ENCODE peak calls at places on chromosomes 13 and 19, in seven cellular contexts. W is GM12865, N is thoracic aorta, H is WTC11, K is stomach, V is NB4, L is GM23338. S is an unnamed sample.

GRCh38 chr13:51894239-51894638 is 32.5 kb downstream of the CCDC70 start:
- DNase-seq in W (no peak), N (no peak), H (no peak), K (no peak), V (no peak), L (peak), S (no peak)

GRCh38 chr19:38389101-38389925 is 816 bp downstream of the SPRED3 start:
- DNase-seq in W (no peak), N (peak), H (peak), K (no peak), V (no peak), L (peak), S (no peak)

GRCh38 chr19:6138066-6138465 is 2.6 kb downstream of the ACSBG2 start:
- DNase-seq in W (peak), N (no peak), H (no peak), K (no peak), V (no peak), L (no peak), S (no peak)

GRCh38 chr13:111505175-111505777 is 184.8 kb downstream of the TEX29 start:
- DNase-seq in W (no peak), N (no peak), H (peak), K (peak), V (peak), L (peak), S (no peak)

GRCh38 chr19:17078920-17079709 is 3.5 kb downstream of the MYO9B start:
- DNase-seq in W (peak), N (no peak), H (no peak), K (no peak), V (no peak), L (no peak), S (no peak)

GRCh38 chr13:51000576-51001260 is 91.1 kb downstream of the RNASEH2B start:
- DNase-seq in W (no peak), N (no peak), H (no peak), K (no peak), V (no peak), L (no peak), S (no peak)

GRCh38 chr13:25733696-25734435 is 317.9 kb downstream of the SHISA2 start:
- DNase-seq in W (no peak), N (no peak), H (no peak), K (no peak), V (no peak), L (no peak), S (no peak)

GRCh38 chr19:33686687-33687541 is 65.2 kb downstream of the CHST8 start:
- DNase-seq in W (no peak), N (no peak), H (no peak), K (no peak), V (no peak), L (no peak), S (no peak)

GRCh38 chr13:36819064-36819810 is at the start of gene RFXAP:
- DNase-seq in W (peak), N (peak), H (peak), K (peak), V (peak), L (peak), S (peak)

GRCh38 chr19:15575406-15575805 is 39.6 kb upstream of the CYP4F8 start:
- DNase-seq in W (no peak), N (no peak), H (no peak), K (no peak), V (no peak), L (no peak), S (no peak)

GRCh38 chr19:35357867-35358573 is at the start of gene FFAR3:
- DNase-seq in W (no peak), N (no peak), H (no peak), K (peak), V (peak), L (peak), S (no peak)

GRCh38 chr19:32041681-32042292 is 303.6 kb upstream of the ZNF507 start:
- DNase-seq in W (no peak), N (no peak), H (peak), K (no peak), V (peak), L (peak), S (peak)

GRCh38 chr19:35673121-35673804 is 6.9 kb downstream of the UPK1A start:
- DNase-seq in W (peak), N (no peak), H (peak), K (peak), V (no peak), L (peak), S (peak)

GRCh38 chr13:72437458-72437857 is 290.0 kb downstream of the MZT1 start:
- DNase-seq in W (no peak), N (no peak), H (no peak), K (no peak), V (peak), L (no peak), S (no peak)

GRCh38 chr13:40452741-40453665 is 213.4 kb downstream of the FOXO1 start:
- DNase-seq in W (no peak), N (no peak), H (no peak), K (no peak), V (peak), L (no peak), S (no peak)

GRCh38 chr19:40549007-40549708 is 27.5 kb upstream of the SHKBP1 start:
- DNase-seq in W (peak), N (no peak), H (peak), K (peak), V (peak), L (peak), S (peak)

GRCh38 chr13:40031031-40031430 is 375.6 kb downstream of the COG6 start:
- DNase-seq in W (no peak), N (no peak), H (no peak), K (no peak), V (no peak), L (no peak), S (no peak)

GRCh38 chr13:59782696-59783095 is 381.0 kb downstream of the DIAPH3 start:
- DNase-seq in W (no peak), N (no peak), H (no peak), K (no peak), V (no peak), L (no peak), S (no peak)

GRCh38 chr19:48203227-48203793 is 32.8 kb downstream of the ZSWIM9 start:
- DNase-seq in W (peak), N (no peak), H (no peak), K (no peak), V (peak), L (no peak), S (no peak)

GRCh38 chr19:7078007-7078406 is 8.5 kb downstream of the ZNF557 start:
- DNase-seq in W (no peak), N (no peak), H (no peak), K (no peak), V (peak), L (peak), S (no peak)

GRCh38 chr19:40803857-40804782 is 5.1 kb downstream of the EGLN2 start:
- DNase-seq in W (peak), N (no peak), H (no peak), K (peak), V (peak), L (peak), S (no peak)

GRCh38 chr13:80504453-80504852 is 163.5 kb upstream of the SPRY2 start:
- DNase-seq in W (no peak), N (no peak), H (no peak), K (no peak), V (no peak), L (no peak), S (no peak)

GRCh38 chr19:38617283-38617763 is 430 bp downstream of the MAP4K1 start:
- DNase-seq in W (peak), N (no peak), H (no peak), K (no peak), V (peak), L (no peak), S (no peak)

GRCh38 chr13:29550589-29550988 is 44.9 kb downstream of the SLC7A1 start:
- DNase-seq in W (no peak), N (no peak), H (no peak), K (no peak), V (no peak), L (no peak), S (no peak)

GRCh38 chr13:48414501-48414900 is 1.6 kb upstream of the LPAR6 start:
- DNase-seq in W (no peak), N (no peak), H (no peak), K (no peak), V (no peak), L (no peak), S (no peak)

GRCh38 chr19:56806639-56807038 is 33.9 kb downstream of the PEG3 start:
- DNase-seq in W (no peak), N (no peak), H (no peak), K (no peak), V (no peak), L (no peak), S (no peak)

GRCh38 chr13:27858046-27858445 is 61.8 kb upstream of the PDX1 start:
- DNase-seq in W (no peak), N (no peak), H (no peak), K (no peak), V (no peak), L (no peak), S (no peak)

GRCh38 chr19:10305139-10305806 is 4.3 kb downstream of the ZGLP1 start:
- DNase-seq in W (no peak), N (no peak), H (no peak), K (no peak), V (peak), L (no peak), S (no peak)

GRCh38 chr13:82597737-82598136 is 1284.5 kb downstream of the SLITRK1 start:
- DNase-seq in W (no peak), N (no peak), H (peak), K (no peak), V (no peak), L (peak), S (no peak)

GRCh38 chr13:53237696-53238095 is 209.1 kb downstream of the OLFM4 start:
- DNase-seq in W (no peak), N (no peak), H (no peak), K (no peak), V (no peak), L (no peak), S (no peak)

GRCh38 chr19:29546583-29547190 is 20.9 kb downstream of the VSTM2B start:
- DNase-seq in W (no peak), N (no peak), H (no peak), K (no peak), V (no peak), L (no peak), S (no peak)

GRCh38 chr19:39996218-39996810 is 546 bp upstream of the ZNF546 start:
- DNase-seq in W (peak), N (no peak), H (no peak), K (no peak), V (peak), L (no peak), S (no peak)

GRCh38 chr19:5903054-5903501 is 512 bp downstream of the NDUFA11 start:
- DNase-seq in W (no peak), N (no peak), H (no peak), K (no peak), V (peak), L (peak), S (no peak)

GRCh38 chr19:18223860-18224524 is 2.2 kb downstream of the PDE4C start:
- DNase-seq in W (peak), N (no peak), H (peak), K (no peak), V (no peak), L (peak), S (no peak)

GRCh38 chr19:13033819-13034611 is 38.7 kb downstream of the NFIX start:
- DNase-seq in W (peak), N (no peak), H (peak), K (peak), V (peak), L (peak), S (no peak)

GRCh38 chr13:99151516-99151915 is 49.1 kb upstream of the UBAC2 start:
- DNase-seq in W (peak), N (no peak), H (no peak), K (no peak), V (peak), L (no peak), S (no peak)

GRCh38 chr19:46571495-46571894 is 29.6 kb upstream of the CALM3 start:
- DNase-seq in W (peak), N (no peak), H (peak), K (no peak), V (peak), L (peak), S (no peak)

GRCh38 chr13:41568990-41569387 is 111.6 kb downstream of the RGCC start:
- DNase-seq in W (no peak), N (no peak), H (no peak), K (no peak), V (no peak), L (no peak), S (no peak)

GRCh38 chr19:8224394-8225145 is 15.4 kb downstream of the CERS4 start:
- DNase-seq in W (no peak), N (no peak), H (no peak), K (no peak), V (no peak), L (no peak), S (no peak)

GRCh38 chr19:13718733-13719132 is 45.6 kb upstream of the MRI1 start:
- DNase-seq in W (peak), N (no peak), H (peak), K (no peak), V (peak), L (peak), S (no peak)

GRCh38 chr13:112712451-112712881 is 22.6 kb downstream of the ATP11A start:
- DNase-seq in W (no peak), N (no peak), H (no peak), K (no peak), V (no peak), L (no peak), S (no peak)

GRCh38 chr13:112709825-112710783 is 20.3 kb downstream of the ATP11A start:
- DNase-seq in W (no peak), N (no peak), H (peak), K (peak), V (no peak), L (no peak), S (peak)

GRCh38 chr13:112713517-112714253 is 23.8 kb downstream of the ATP11A start:
- DNase-seq in W (no peak), N (no peak), H (peak), K (no peak), V (no peak), L (no peak), S (no peak)

GRCh38 chr13:112710855-112711527 is 21.2 kb downstream of the ATP11A start:
- DNase-seq in W (no peak), N (no peak), H (peak), K (no peak), V (peak), L (no peak), S (peak)

DNA sequence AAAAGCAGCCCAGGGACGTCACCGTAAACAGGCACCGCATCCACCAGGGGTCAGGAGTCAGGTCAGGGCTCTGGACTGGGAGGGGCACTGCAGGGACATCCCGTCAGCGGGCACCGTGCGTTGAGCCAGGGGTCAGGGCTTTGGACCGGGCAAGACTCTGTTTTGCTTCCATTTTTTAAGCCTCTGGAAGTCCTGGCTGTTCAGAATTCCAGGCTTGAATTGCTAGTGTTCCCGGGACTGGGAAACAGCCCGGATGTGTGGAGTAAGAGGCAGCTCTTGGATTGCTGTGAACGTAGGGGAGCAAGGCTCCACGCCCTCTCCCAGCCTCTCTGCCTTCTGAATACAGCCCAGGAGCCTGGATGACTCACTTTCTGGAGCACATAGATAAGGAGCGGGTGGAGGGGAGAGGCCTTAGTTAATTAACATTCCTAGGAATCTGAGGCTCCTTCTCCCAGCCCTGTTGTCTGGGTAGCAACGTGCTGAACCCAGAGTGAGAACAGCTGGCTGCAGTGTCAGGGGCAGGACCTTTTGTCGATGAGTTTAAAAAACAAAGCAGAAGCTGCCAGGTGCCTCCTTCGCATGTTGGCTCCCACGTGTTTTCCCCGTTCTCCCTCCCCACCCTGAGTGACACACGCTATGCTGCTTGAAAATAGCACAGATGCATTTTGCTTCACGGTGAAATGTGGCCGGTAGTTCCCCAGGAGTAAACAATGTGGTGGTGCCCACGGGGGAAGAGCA is 21.9 kb downstream of the ATP11A start:
- DNase-seq in W (peak), N (peak), H (peak), K (peak), V (peak), L (peak), S (peak)
- TF ChIP-seq CTCF in W (no peak), N (peak), H (no peak), K (no peak), V (no peak), L (peak), S (no peak)

GRCh38 chr13:108955741-108956140 is 326.3 kb downstream of the MYO16 start:
- DNase-seq in W (no peak), N (no peak), H (no peak), K (no peak), V (no peak), L (no peak), S (no peak)

GRCh38 chr13:108960006-108960405 is 330.6 kb downstream of the MYO16 start:
- DNase-seq in W (no peak), N (no peak), H (no peak), K (no peak), V (no peak), L (no peak), S (no peak)

GRCh38 chr13:108959254-108959653 is 329.8 kb downstream of the MYO16 start:
- DNase-seq in W (no peak), N (no peak), H (no peak), K (no peak), V (no peak), L (no peak), S (no peak)

GRCh38 chr13:108958013-108958376 is 328.6 kb downstream of the MYO16 start:
- DNase-seq in W (no peak), N (no peak), H (no peak), K (no peak), V (no peak), L (no peak), S (no peak)

GRCh38 chr13:108957369-108958012 is 328.1 kb downstream of the MYO16 start:
- DNase-seq in W (no peak), N (no peak), H (no peak), K (no peak), V (no peak), L (peak), S (no peak)
- TF ChIP-seq CTCF in W (no peak), N (no peak), H (no peak), K (no peak), V (no peak), L (no peak), S (no peak)

GRCh38 chr13:69589531-69589930 is 518.1 kb upstream of the ATXN8OS start:
- DNase-seq in W (no peak), N (no peak), H (no peak), K (no peak), V (no peak), L (no peak), S (no peak)

GRCh38 chr13:69591437-69591836 is 516.2 kb upstream of the ATXN8OS start:
- DNase-seq in W (no peak), N (no peak), H (no peak), K (no peak), V (no peak), L (no peak), S (no peak)

GRCh38 chr13:69580255-69580654 is 527.4 kb upstream of the ATXN8OS start:
- DNase-seq in W (no peak), N (no peak), H (no peak), K (no peak), V (no peak), L (peak), S (no peak)

DNA sequence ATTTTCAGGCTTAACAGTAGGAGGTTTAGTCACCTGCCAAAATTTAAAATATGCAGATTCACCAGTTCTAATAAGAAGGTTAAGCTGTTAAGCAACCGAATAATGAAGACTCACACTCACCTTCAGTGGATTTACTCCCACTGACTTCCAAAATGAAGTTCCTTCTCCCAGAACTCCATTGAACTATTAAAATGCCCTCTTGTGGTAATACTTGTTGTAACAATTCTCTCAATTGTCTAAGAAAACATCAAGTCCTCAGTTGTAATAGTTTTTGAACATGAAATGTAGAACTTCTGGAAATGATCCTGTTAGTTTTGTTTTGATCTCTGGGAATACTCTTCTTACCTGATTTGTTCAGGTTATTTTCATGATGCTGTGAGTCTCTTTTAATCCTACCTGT is 522.0 kb upstream of the ATXN8OS start:
- DNase-seq in W (no peak), N (no peak), H (no peak), K (no peak), V (no peak), L (peak), S (no peak)
- TF ChIP-seq CTCF in W (no peak), N (no peak), H (no peak), K (no peak), V (no peak), L (peak), S (no peak)

GRCh38 chr19:45005787-45006186 is 4.5 kb downstream of the RELB start:
- DNase-seq in W (no peak), N (no peak), H (no peak), K (peak), V (no peak), L (no peak), S (no peak)

GRCh38 chr19:44998025-44998424 is 3.2 kb upstream of the RELB start:
- DNase-seq in W (no peak), N (no peak), H (no peak), K (no peak), V (no peak), L (no peak), S (no peak)

GRCh38 chr19:45003485-45003884 is 2.2 kb downstream of the RELB start:
- DNase-seq in W (no peak), N (no peak), H (no peak), K (no peak), V (no peak), L (no peak), S (no peak)

DNA sequence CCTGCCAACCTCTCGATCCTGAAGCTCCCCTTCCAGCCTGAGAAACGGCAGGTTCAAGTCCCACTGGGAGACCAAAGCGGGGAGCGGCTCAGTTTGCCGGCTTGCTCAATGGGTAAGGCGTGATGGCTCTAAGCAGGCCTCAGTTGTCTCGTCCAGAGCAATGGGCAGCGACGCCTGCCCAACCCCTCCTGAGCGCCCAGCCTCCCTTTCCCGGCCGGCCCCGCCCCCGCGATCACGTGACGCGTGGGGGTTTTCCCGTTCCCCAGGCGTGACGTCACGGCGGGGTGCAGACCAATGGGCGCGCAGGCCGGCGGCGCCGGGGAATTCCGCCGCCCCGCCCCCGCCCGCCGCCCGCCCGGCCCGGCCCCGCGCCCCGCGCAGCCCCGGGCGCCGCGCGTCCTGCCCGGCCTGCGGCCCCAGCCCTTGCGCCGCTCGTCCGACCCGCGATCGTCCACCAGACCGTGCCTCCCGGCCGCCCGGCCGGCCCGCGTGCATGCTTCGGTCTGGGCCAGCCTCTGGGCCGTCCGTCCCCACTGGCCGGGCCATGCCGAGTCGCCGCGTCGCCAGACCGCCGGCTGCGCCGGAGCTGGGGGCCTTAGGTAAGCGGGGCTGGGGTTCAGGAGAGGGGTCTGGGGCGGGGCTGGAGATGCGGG is at the start of gene RELB:
- DNase-seq in W (peak), N (peak), H (peak), K (peak), V (peak), L (peak), S (peak)
- TF ChIP-seq CTCF in W (no peak), N (no peak), H (no peak), K (no peak), V (no peak), L (no peak), S (no peak)

S was measured in mesothelial cell of epicardium.